ENCODE peak calls at places on chromosomes 7 and 10, in seven cellular contexts. One of them, this sample, is unnamed.

GRCh38 chr7:141975806-141976523 is 2.4 kb upstream of the TAS2R38 start:
- DNase-seq in AG04449: no peak
- DNase-seq in NCI-H1694: peak
- DNase-seq in T1000: peak
- DNase-seq in bronchial epithelial cell: peak
- DNase-seq in stomach: peak
- DNase-seq in CD4-positive, alpha-beta T cell: peak
- DNase-seq in this sample: peak

GRCh38 chr7:148611692-148612091 is 21.1 kb downstream of the C7orf33 start:
- DNase-seq in AG04449: no peak
- DNase-seq in NCI-H1694: no peak
- DNase-seq in T1000: no peak
- DNase-seq in bronchial epithelial cell: no peak
- DNase-seq in stomach: no peak
- DNase-seq in CD4-positive, alpha-beta T cell: no peak
- DNase-seq in this sample: no peak

GRCh38 chr7:127581716-127582115 is 3.7 kb downstream of the GCC1 start:
- DNase-seq in AG04449: no peak
- DNase-seq in NCI-H1694: no peak
- DNase-seq in T1000: no peak
- DNase-seq in bronchial epithelial cell: no peak
- DNase-seq in stomach: no peak
- DNase-seq in CD4-positive, alpha-beta T cell: no peak
- DNase-seq in this sample: no peak

GRCh38 chr7:105971867-105972266 is 8.8 kb downstream of the CDHR3 start:
- DNase-seq in AG04449: no peak
- DNase-seq in NCI-H1694: no peak
- DNase-seq in T1000: no peak
- DNase-seq in bronchial epithelial cell: no peak
- DNase-seq in stomach: no peak
- DNase-seq in CD4-positive, alpha-beta T cell: no peak
- DNase-seq in this sample: no peak

GRCh38 chr10:97335188-97335619 is 675 bp upstream of the FRAT2 start:
- DNase-seq in AG04449: no peak
- DNase-seq in NCI-H1694: no peak
- DNase-seq in T1000: no peak
- DNase-seq in bronchial epithelial cell: no peak
- DNase-seq in stomach: no peak
- DNase-seq in CD4-positive, alpha-beta T cell: no peak
- DNase-seq in this sample: no peak

GRCh38 chr10:128268015-128268722 is 141.9 kb upstream of the MKI67 start:
- DNase-seq in AG04449: no peak
- DNase-seq in NCI-H1694: peak
- DNase-seq in T1000: no peak
- DNase-seq in bronchial epithelial cell: no peak
- DNase-seq in stomach: no peak
- DNase-seq in CD4-positive, alpha-beta T cell: no peak
- DNase-seq in this sample: peak

GRCh38 chr10:62862447-62862846 is 46.3 kb upstream of the EGR2 start:
- DNase-seq in AG04449: no peak
- DNase-seq in NCI-H1694: no peak
- DNase-seq in T1000: no peak
- DNase-seq in bronchial epithelial cell: no peak
- DNase-seq in stomach: no peak
- DNase-seq in CD4-positive, alpha-beta T cell: no peak
- DNase-seq in this sample: no peak

GRCh38 chr10:65100146-65100545 is 1578.9 kb downstream of the REEP3 start:
- DNase-seq in AG04449: no peak
- DNase-seq in NCI-H1694: no peak
- DNase-seq in T1000: no peak
- DNase-seq in bronchial epithelial cell: no peak
- DNase-seq in stomach: no peak
- DNase-seq in CD4-positive, alpha-beta T cell: no peak
- DNase-seq in this sample: no peak

GRCh38 chr10:103481974-103482531 is 3.0 kb upstream of the CALHM3 start:
- DNase-seq in AG04449: no peak
- DNase-seq in NCI-H1694: peak
- DNase-seq in T1000: no peak
- DNase-seq in bronchial epithelial cell: peak
- DNase-seq in stomach: no peak
- DNase-seq in CD4-positive, alpha-beta T cell: no peak
- DNase-seq in this sample: peak

GRCh38 chr7:132469264-132469663 is 107.0 kb downstream of the PLXNA4 start:
- DNase-seq in AG04449: no peak
- DNase-seq in NCI-H1694: no peak
- DNase-seq in T1000: no peak
- DNase-seq in bronchial epithelial cell: peak
- DNase-seq in stomach: no peak
- DNase-seq in CD4-positive, alpha-beta T cell: no peak
- DNase-seq in this sample: no peak

GRCh38 chr7:156559001-156559400 is 81.6 kb upstream of the RNF32 start:
- DNase-seq in AG04449: no peak
- DNase-seq in NCI-H1694: no peak
- DNase-seq in T1000: no peak
- DNase-seq in bronchial epithelial cell: no peak
- DNase-seq in stomach: no peak
- DNase-seq in CD4-positive, alpha-beta T cell: no peak
- DNase-seq in this sample: no peak

GRCh38 chr10:132027423-132027983 is 38.2 kb upstream of the JAKMIP3 start:
- DNase-seq in AG04449: no peak
- DNase-seq in NCI-H1694: no peak
- DNase-seq in T1000: no peak
- DNase-seq in bronchial epithelial cell: no peak
- DNase-seq in stomach: no peak
- DNase-seq in CD4-positive, alpha-beta T cell: no peak
- DNase-seq in this sample: no peak

GRCh38 chr7:30927040-30927439 is 15.4 kb downstream of the AQP1 start:
- DNase-seq in AG04449: no peak
- DNase-seq in NCI-H1694: no peak
- DNase-seq in T1000: no peak
- DNase-seq in bronchial epithelial cell: no peak
- DNase-seq in stomach: no peak
- DNase-seq in CD4-positive, alpha-beta T cell: no peak
- DNase-seq in this sample: no peak

GRCh38 chr7:117269417-117269816 is 53.4 kb downstream of the WNT2 start:
- DNase-seq in AG04449: peak
- DNase-seq in NCI-H1694: no peak
- DNase-seq in T1000: no peak
- DNase-seq in bronchial epithelial cell: peak
- DNase-seq in stomach: no peak
- DNase-seq in CD4-positive, alpha-beta T cell: no peak
- DNase-seq in this sample: peak

GRCh38 chr7:4774007-4774406 is 1.4 kb upstream of the AP5Z1 start:
- DNase-seq in AG04449: no peak
- DNase-seq in NCI-H1694: no peak
- DNase-seq in T1000: no peak
- DNase-seq in bronchial epithelial cell: no peak
- DNase-seq in stomach: no peak
- DNase-seq in CD4-positive, alpha-beta T cell: no peak
- DNase-seq in this sample: no peak

GRCh38 chr10:126946746-126947145 is 41.5 kb downstream of the DOCK1 start:
- DNase-seq in AG04449: no peak
- DNase-seq in NCI-H1694: no peak
- DNase-seq in T1000: no peak
- DNase-seq in bronchial epithelial cell: no peak
- DNase-seq in stomach: no peak
- DNase-seq in CD4-positive, alpha-beta T cell: no peak
- DNase-seq in this sample: no peak

GRCh38 chr10:123249894-123250293 is 95.7 kb downstream of the BUB3 start:
- DNase-seq in AG04449: no peak
- DNase-seq in NCI-H1694: peak
- DNase-seq in T1000: no peak
- DNase-seq in bronchial epithelial cell: no peak
- DNase-seq in stomach: no peak
- DNase-seq in CD4-positive, alpha-beta T cell: no peak
- DNase-seq in this sample: no peak

GRCh38 chr7:17415955-17416354 is 117.5 kb downstream of the AHR start:
- DNase-seq in AG04449: no peak
- DNase-seq in NCI-H1694: no peak
- DNase-seq in T1000: no peak
- DNase-seq in bronchial epithelial cell: no peak
- DNase-seq in stomach: no peak
- DNase-seq in CD4-positive, alpha-beta T cell: no peak
- DNase-seq in this sample: no peak

GRCh38 chr10:115167716-115168115 is 74.6 kb downstream of the ATRNL1 start:
- DNase-seq in AG04449: no peak
- DNase-seq in NCI-H1694: no peak
- DNase-seq in T1000: no peak
- DNase-seq in bronchial epithelial cell: no peak
- DNase-seq in stomach: no peak
- DNase-seq in CD4-positive, alpha-beta T cell: no peak
- DNase-seq in this sample: no peak

GRCh38 chr7:4129481-4130122 is 552.5 kb upstream of the FOXK1 start:
- DNase-seq in AG04449: no peak
- DNase-seq in NCI-H1694: no peak
- DNase-seq in T1000: no peak
- DNase-seq in bronchial epithelial cell: no peak
- DNase-seq in stomach: no peak
- DNase-seq in CD4-positive, alpha-beta T cell: no peak
- DNase-seq in this sample: no peak

GRCh38 chr10:19710600-19710999 is 105.6 kb upstream of the PLXDC2 start:
- DNase-seq in AG04449: no peak
- DNase-seq in NCI-H1694: no peak
- DNase-seq in T1000: no peak
- DNase-seq in bronchial epithelial cell: no peak
- DNase-seq in stomach: no peak
- DNase-seq in CD4-positive, alpha-beta T cell: no peak
- DNase-seq in this sample: no peak

GRCh38 chr7:51679358-51679757 is 362.7 kb upstream of the COBL start:
- DNase-seq in AG04449: no peak
- DNase-seq in NCI-H1694: no peak
- DNase-seq in T1000: no peak
- DNase-seq in bronchial epithelial cell: no peak
- DNase-seq in stomach: no peak
- DNase-seq in CD4-positive, alpha-beta T cell: no peak
- DNase-seq in this sample: no peak

GRCh38 chr7:1817061-1817712 is 147.1 kb downstream of the ELFN1 start:
- DNase-seq in AG04449: no peak
- DNase-seq in NCI-H1694: no peak
- DNase-seq in T1000: no peak
- DNase-seq in bronchial epithelial cell: no peak
- DNase-seq in stomach: no peak
- DNase-seq in CD4-positive, alpha-beta T cell: no peak
- DNase-seq in this sample: no peak

GRCh38 chr10:129528376-129528978 is 61.4 kb downstream of the MGMT start:
- DNase-seq in AG04449: no peak
- DNase-seq in NCI-H1694: no peak
- DNase-seq in T1000: no peak
- DNase-seq in bronchial epithelial cell: no peak
- DNase-seq in stomach: no peak
- DNase-seq in CD4-positive, alpha-beta T cell: no peak
- DNase-seq in this sample: no peak

GRCh38 chr7:128253701-128254100 is 12.6 kb downstream of the LEP start:
- DNase-seq in AG04449: no peak
- DNase-seq in NCI-H1694: no peak
- DNase-seq in T1000: no peak
- DNase-seq in bronchial epithelial cell: no peak
- DNase-seq in stomach: no peak
- DNase-seq in CD4-positive, alpha-beta T cell: no peak
- DNase-seq in this sample: no peak

GRCh38 chr7:158843775-158844174 is 12.6 kb upstream of the DYNC2I1 start:
- DNase-seq in AG04449: no peak
- DNase-seq in NCI-H1694: no peak
- DNase-seq in T1000: no peak
- DNase-seq in bronchial epithelial cell: no peak
- DNase-seq in stomach: no peak
- DNase-seq in CD4-positive, alpha-beta T cell: no peak
- DNase-seq in this sample: no peak

GRCh38 chr7:7795736-7796135 is 77.3 kb upstream of the RPA3 start:
- DNase-seq in AG04449: no peak
- DNase-seq in NCI-H1694: no peak
- DNase-seq in T1000: peak
- DNase-seq in bronchial epithelial cell: peak
- DNase-seq in stomach: no peak
- DNase-seq in CD4-positive, alpha-beta T cell: no peak
- DNase-seq in this sample: peak

GRCh38 chr10:102413053-102413705 is 5.4 kb downstream of the PSD start:
- DNase-seq in AG04449: no peak
- DNase-seq in NCI-H1694: peak
- DNase-seq in T1000: no peak
- DNase-seq in bronchial epithelial cell: peak
- DNase-seq in stomach: no peak
- DNase-seq in CD4-positive, alpha-beta T cell: no peak
- DNase-seq in this sample: no peak

GRCh38 chr7:16776053-16776452 is 22.5 kb downstream of the TSPAN13 start:
- DNase-seq in AG04449: no peak
- DNase-seq in NCI-H1694: no peak
- DNase-seq in T1000: no peak
- DNase-seq in bronchial epithelial cell: no peak
- DNase-seq in stomach: no peak
- DNase-seq in CD4-positive, alpha-beta T cell: no peak
- DNase-seq in this sample: no peak

GRCh38 chr7:82803411-82803810 is 359.3 kb downstream of the PCLO start:
- DNase-seq in AG04449: no peak
- DNase-seq in NCI-H1694: no peak
- DNase-seq in T1000: no peak
- DNase-seq in bronchial epithelial cell: peak
- DNase-seq in stomach: no peak
- DNase-seq in CD4-positive, alpha-beta T cell: no peak
- DNase-seq in this sample: no peak

GRCh38 chr10:102621418-102622325 is 22.6 kb upstream of the TRIM8 start:
- DNase-seq in AG04449: no peak
- DNase-seq in NCI-H1694: no peak
- DNase-seq in T1000: no peak
- DNase-seq in bronchial epithelial cell: peak
- DNase-seq in stomach: no peak
- DNase-seq in CD4-positive, alpha-beta T cell: no peak
- DNase-seq in this sample: no peak

GRCh38 chr7:44882899-44883298 is 2.4 kb downstream of the PURB start:
- DNase-seq in AG04449: no peak
- DNase-seq in NCI-H1694: no peak
- DNase-seq in T1000: no peak
- DNase-seq in bronchial epithelial cell: peak
- DNase-seq in stomach: no peak
- DNase-seq in CD4-positive, alpha-beta T cell: no peak
- DNase-seq in this sample: no peak

GRCh38 chr10:73589538-73590126 is 1.5 kb downstream of the USP54 start:
- DNase-seq in AG04449: no peak
- DNase-seq in NCI-H1694: no peak
- DNase-seq in T1000: no peak
- DNase-seq in bronchial epithelial cell: peak
- DNase-seq in stomach: peak
- DNase-seq in CD4-positive, alpha-beta T cell: no peak
- DNase-seq in this sample: no peak

GRCh38 chr7:44289341-44290249 is 35.8 kb downstream of the CAMK2B start:
- DNase-seq in AG04449: no peak
- DNase-seq in NCI-H1694: no peak
- DNase-seq in T1000: no peak
- DNase-seq in bronchial epithelial cell: no peak
- DNase-seq in stomach: peak
- DNase-seq in CD4-positive, alpha-beta T cell: no peak
- DNase-seq in this sample: no peak

GRCh38 chr7:50629238-50629901 is 64.2 kb upstream of the DDC start:
- DNase-seq in AG04449: no peak
- DNase-seq in NCI-H1694: no peak
- DNase-seq in T1000: no peak
- DNase-seq in bronchial epithelial cell: no peak
- DNase-seq in stomach: no peak
- DNase-seq in CD4-positive, alpha-beta T cell: no peak
- DNase-seq in this sample: no peak

GRCh38 chr7:27046854-27047549 is 48.8 kb downstream of the HOXA1 start:
- DNase-seq in AG04449: no peak
- DNase-seq in NCI-H1694: no peak
- DNase-seq in T1000: no peak
- DNase-seq in bronchial epithelial cell: peak
- DNase-seq in stomach: no peak
- DNase-seq in CD4-positive, alpha-beta T cell: no peak
- DNase-seq in this sample: peak

GRCh38 chr7:26813426-26813825 is 51.0 kb downstream of the SKAP2 start:
- DNase-seq in AG04449: no peak
- DNase-seq in NCI-H1694: no peak
- DNase-seq in T1000: no peak
- DNase-seq in bronchial epithelial cell: no peak
- DNase-seq in stomach: no peak
- DNase-seq in CD4-positive, alpha-beta T cell: no peak
- DNase-seq in this sample: no peak

GRCh38 chr7:39683216-39683845 is 60.0 kb downstream of the RALA start:
- DNase-seq in AG04449: no peak
- DNase-seq in NCI-H1694: no peak
- DNase-seq in T1000: no peak
- DNase-seq in bronchial epithelial cell: peak
- DNase-seq in stomach: no peak
- DNase-seq in CD4-positive, alpha-beta T cell: no peak
- DNase-seq in this sample: peak